ENCODE peak calls at places on chromosome 6, in four cellular contexts. One of them, this sample, is unnamed.

GRCh38 chr6:168381726-168382458 is 59.1 kb upstream of the SMOC2 start:
- DNase-seq in heart left ventricle: no peak
- DNase-seq in GM23248: no peak
- DNase-seq in mucosa of descending colon: no peak
- DNase-seq in this sample: no peak

GRCh38 chr6:21664263-21665081 is 70.9 kb downstream of the SOX4 start:
- DNase-seq in heart left ventricle: peak; percentile 52
- DNase-seq in GM23248: peak; percentile 60
- DNase-seq in mucosa of descending colon: peak; percentile 12
- DNase-seq in this sample: peak; percentile 20

GRCh38 chr6:92810913-92811312 is 608.4 kb downstream of the EPHA7 start:
- DNase-seq in heart left ventricle: no peak
- DNase-seq in GM23248: peak; percentile 34
- DNase-seq in mucosa of descending colon: no peak
- DNase-seq in this sample: peak; percentile 16

GRCh38 chr6:168165373-168165772 is 86.4 kb upstream of the FRMD1 start:
- DNase-seq in heart left ventricle: peak; percentile 44
- DNase-seq in GM23248: peak; percentile 76
- DNase-seq in mucosa of descending colon: no peak
- DNase-seq in this sample: peak; percentile 2

GRCh38 chr6:52531396-52531795 is 45.5 kb downstream of the TRAM2 start:
- DNase-seq in heart left ventricle: no peak
- DNase-seq in GM23248: peak; percentile 14
- DNase-seq in mucosa of descending colon: no peak
- DNase-seq in this sample: no peak

GRCh38 chr6:21995318-21995717 is 301.5 kb downstream of the PRL start:
- DNase-seq in heart left ventricle: no peak
- DNase-seq in GM23248: no peak
- DNase-seq in mucosa of descending colon: no peak
- DNase-seq in this sample: no peak

GRCh38 chr6:151291145-151292055 is 51.6 kb downstream of the AKAP12 start:
- DNase-seq in heart left ventricle: peak; percentile 40
- DNase-seq in GM23248: no peak
- DNase-seq in mucosa of descending colon: peak; percentile 24
- DNase-seq in this sample: no peak

GRCh38 chr6:119598883-119599282 is 249.3 kb upstream of the MAN1A1 start:
- DNase-seq in heart left ventricle: no peak
- DNase-seq in GM23248: no peak
- DNase-seq in mucosa of descending colon: no peak
- DNase-seq in this sample: no peak

GRCh38 chr6:70394518-70395300 is 18.6 kb upstream of the FAM135A start:
- DNase-seq in heart left ventricle: no peak
- DNase-seq in GM23248: no peak
- DNase-seq in mucosa of descending colon: no peak
- DNase-seq in this sample: no peak

GRCh38 chr6:108260126-108260808 is 573 bp downstream of the SNX3 start:
- DNase-seq in heart left ventricle: peak; percentile 45
- DNase-seq in GM23248: peak; percentile 68
- DNase-seq in mucosa of descending colon: peak; percentile 57
- DNase-seq in this sample: peak; percentile 36

GRCh38 chr6:31898200-31899011 is 908 bp upstream of the EHMT2 start:
- DNase-seq in heart left ventricle: no peak
- DNase-seq in GM23248: peak; percentile 71
- DNase-seq in mucosa of descending colon: peak; percentile 67
- DNase-seq in this sample: no peak

GRCh38 chr6:150922137-150922536 is 56.6 kb downstream of the MTHFD1L start:
- DNase-seq in heart left ventricle: no peak
- DNase-seq in GM23248: no peak
- DNase-seq in mucosa of descending colon: no peak
- DNase-seq in this sample: no peak

GRCh38 chr6:35388023-35388422 is 45.7 kb downstream of the PPARD start:
- DNase-seq in heart left ventricle: no peak
- DNase-seq in GM23248: no peak
- DNase-seq in mucosa of descending colon: no peak
- DNase-seq in this sample: no peak

GRCh38 chr6:105993769-105994521 is 92.2 kb upstream of the PRDM1 start:
- DNase-seq in heart left ventricle: peak; percentile 57
- DNase-seq in GM23248: peak; percentile 78
- DNase-seq in mucosa of descending colon: peak; percentile 46
- DNase-seq in this sample: no peak

GRCh38 chr6:159151266-159151855 is 17.8 kb upstream of the FNDC1 start:
- DNase-seq in heart left ventricle: no peak
- DNase-seq in GM23248: peak; percentile 76
- DNase-seq in mucosa of descending colon: peak; percentile 68
- DNase-seq in this sample: no peak

GRCh38 chr6:132919476-132919875 is 105.1 kb downstream of the RPS12 start:
- DNase-seq in heart left ventricle: peak; percentile 63
- DNase-seq in GM23248: peak; percentile 95
- DNase-seq in mucosa of descending colon: peak; percentile 23
- DNase-seq in this sample: peak; percentile 30

GRCh38 chr6:1770435-1770843 is 160.7 kb downstream of the FOXC1 start:
- DNase-seq in heart left ventricle: no peak
- DNase-seq in GM23248: peak; percentile 33
- DNase-seq in mucosa of descending colon: no peak
- DNase-seq in this sample: no peak

GRCh38 chr6:75096986-75097385 is 108.9 kb downstream of the COL12A1 start:
- DNase-seq in heart left ventricle: no peak
- DNase-seq in GM23248: no peak
- DNase-seq in mucosa of descending colon: no peak
- DNase-seq in this sample: no peak

GRCh38 chr6:130412556-130413290 is 46.9 kb downstream of the TMEM200A start:
- DNase-seq in heart left ventricle: no peak
- DNase-seq in GM23248: peak; percentile 69
- DNase-seq in mucosa of descending colon: no peak
- DNase-seq in this sample: no peak

GRCh38 chr6:10412165-10412947 is 2.5 kb downstream of the TFAP2A start:
- DNase-seq in heart left ventricle: no peak
- DNase-seq in GM23248: peak; percentile 86
- DNase-seq in mucosa of descending colon: no peak
- DNase-seq in this sample: peak; percentile 78

GRCh38 chr6:113529191-113529590 is 328.0 kb upstream of the MARCKS start:
- DNase-seq in heart left ventricle: no peak
- DNase-seq in GM23248: peak; percentile 55
- DNase-seq in mucosa of descending colon: no peak
- DNase-seq in this sample: no peak

GRCh38 chr6:164477126-164477525 is 832.3 kb downstream of the C6orf118 start:
- DNase-seq in heart left ventricle: no peak
- DNase-seq in GM23248: peak; percentile 1
- DNase-seq in mucosa of descending colon: no peak
- DNase-seq in this sample: no peak

GRCh38 chr6:133959667-133960368 is 6.8 kb downstream of the TBPL1 start:
- DNase-seq in heart left ventricle: no peak
- DNase-seq in GM23248: no peak
- DNase-seq in mucosa of descending colon: no peak
- DNase-seq in this sample: no peak

GRCh38 chr6:135146160-135146920 is 34.8 kb upstream of the MYB start:
- DNase-seq in heart left ventricle: no peak
- DNase-seq in GM23248: peak; percentile 11
- DNase-seq in mucosa of descending colon: no peak
- DNase-seq in this sample: no peak
- H3K4me1 ChIP-seq in heart left ventricle: no peaks in the 10 kb centered on the region
- H3K4me1 ChIP-seq in GM23248: peaks cover 10% of the 10 kb centered on the region
- H3K4me1 ChIP-seq in mucosa of descending colon: no peaks in the 10 kb centered on the region
- H3K4me1 ChIP-seq in this sample: no peaks in the 10 kb centered on the region

DNA sequence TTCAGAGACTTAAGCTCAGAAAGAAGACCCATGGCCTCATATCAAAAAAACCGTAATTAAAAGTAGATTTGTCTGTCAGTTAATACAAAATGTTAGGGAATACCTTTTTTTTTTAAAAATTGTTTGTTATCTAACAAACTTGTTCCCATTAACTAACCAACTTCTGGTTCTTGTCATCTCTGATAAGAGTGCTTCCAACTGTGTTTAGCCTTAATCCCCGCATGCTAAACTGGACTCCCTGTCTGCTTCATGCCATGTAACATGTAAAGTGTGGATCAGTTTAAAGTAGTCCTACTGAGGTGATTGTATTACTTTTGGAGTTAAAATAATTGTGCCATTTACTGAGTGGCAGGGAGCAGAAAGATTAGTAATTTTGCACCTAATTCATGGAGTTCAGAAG is 6.3 kb downstream of the JARID2 start:
- DNase-seq in heart left ventricle: no peak
- DNase-seq in GM23248: no peak
- DNase-seq in mucosa of descending colon: no peak
- DNase-seq in this sample: no peak
- H3K4me1 ChIP-seq in heart left ventricle: peaks cover 37% of the 10 kb centered on the region
- H3K4me1 ChIP-seq in GM23248: peaks cover 13% of the 10 kb centered on the region
- H3K4me1 ChIP-seq in mucosa of descending colon: peaks cover 35% of the 10 kb centered on the region
- H3K4me1 ChIP-seq in this sample: peaks cover 6% of the 10 kb centered on the region

GRCh38 chr6:56795852-56796532 is 153.3 kb upstream of the DST start:
- DNase-seq in heart left ventricle: no peak
- DNase-seq in GM23248: peak; percentile 76
- DNase-seq in mucosa of descending colon: no peak
- DNase-seq in this sample: no peak

GRCh38 chr6:56803594-56803993 is 151.3 kb upstream of the BEND6 start:
- DNase-seq in heart left ventricle: no peak
- DNase-seq in GM23248: peak; percentile 85
- DNase-seq in mucosa of descending colon: no peak
- DNase-seq in this sample: no peak

GRCh38 chr6:56798163-56798562 is 155.5 kb upstream of the DST start:
- DNase-seq in heart left ventricle: no peak
- DNase-seq in GM23248: peak; percentile 86
- DNase-seq in mucosa of descending colon: no peak
- DNase-seq in this sample: no peak

GRCh38 chr6:56802570-56802969 is 152.3 kb upstream of the BEND6 start:
- DNase-seq in heart left ventricle: no peak
- DNase-seq in GM23248: peak; percentile 46
- DNase-seq in mucosa of descending colon: peak; percentile 23
- DNase-seq in this sample: no peak

DNA sequence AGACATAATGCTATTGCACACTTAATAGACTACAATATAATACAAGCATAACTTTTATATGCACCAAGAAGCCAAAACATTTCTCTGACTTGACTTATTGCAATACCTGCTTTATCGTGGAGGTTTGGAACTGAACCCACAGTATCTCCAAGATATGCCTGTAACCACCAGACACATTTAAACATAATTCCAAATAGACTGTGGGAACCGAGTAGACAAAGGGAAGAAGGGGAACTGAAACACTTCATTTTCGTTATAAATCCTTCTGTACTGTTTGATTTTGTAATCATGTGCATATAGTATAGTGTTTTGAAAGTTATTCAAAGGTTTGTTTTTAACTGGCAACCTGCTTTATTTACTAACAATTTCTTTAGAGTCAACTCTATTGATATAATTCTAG is 154.9 kb upstream of the BEND6 start:
- DNase-seq in heart left ventricle: no peak
- DNase-seq in GM23248: no peak
- DNase-seq in mucosa of descending colon: no peak
- DNase-seq in this sample: no peak
- H3K4me1 ChIP-seq in heart left ventricle: peaks cover 71% of the 10 kb centered on the region
- H3K4me1 ChIP-seq in GM23248: peaks cover 75% of the 10 kb centered on the region
- H3K4me1 ChIP-seq in mucosa of descending colon: no peaks in the 10 kb centered on the region
- H3K4me1 ChIP-seq in this sample: no peaks in the 10 kb centered on the region

DNA sequence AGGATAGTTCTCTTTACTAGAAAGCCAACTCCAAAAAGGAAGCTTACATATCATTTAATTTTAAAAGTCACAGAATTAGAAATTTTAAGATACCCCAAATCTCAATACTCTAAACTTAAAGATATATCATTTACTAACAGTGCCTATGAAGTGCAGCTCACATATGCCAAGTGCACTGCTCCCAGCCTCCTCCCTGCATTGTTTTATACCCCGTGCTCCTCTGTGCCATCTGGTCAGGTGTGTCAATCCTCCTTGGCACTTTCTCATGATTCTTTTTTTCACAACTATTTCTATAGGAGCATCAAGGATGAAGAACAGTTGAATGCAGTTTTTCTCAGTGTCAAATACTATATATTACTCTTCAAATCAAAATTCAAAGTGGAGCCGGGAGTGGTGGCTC is 8.8 kb downstream of the MAP7 start:
- DNase-seq in heart left ventricle: no peak
- DNase-seq in GM23248: no peak
- DNase-seq in mucosa of descending colon: no peak
- DNase-seq in this sample: no peak
- H3K4me1 ChIP-seq in heart left ventricle: no peaks in the 10 kb centered on the region
- H3K4me1 ChIP-seq in GM23248: no peaks in the 10 kb centered on the region
- H3K4me1 ChIP-seq in mucosa of descending colon: no peaks in the 10 kb centered on the region
- H3K4me1 ChIP-seq in this sample: no peaks in the 10 kb centered on the region

GRCh38 chr6:157224178-157224956 is 99.0 kb downstream of the TMEM242 start:
- DNase-seq in heart left ventricle: peak; percentile 52
- DNase-seq in GM23248: no peak
- DNase-seq in mucosa of descending colon: no peak
- DNase-seq in this sample: no peak
- H3K4me1 ChIP-seq in heart left ventricle: peaks cover 25% of the 10 kb centered on the region
- H3K4me1 ChIP-seq in GM23248: peaks cover 25% of the 10 kb centered on the region
- H3K4me1 ChIP-seq in mucosa of descending colon: no peaks in the 10 kb centered on the region
- H3K4me1 ChIP-seq in this sample: peaks cover 10% of the 10 kb centered on the region

GRCh38 chr6:3406362-3406809 is 50.5 kb downstream of the SLC22A23 start:
- DNase-seq in heart left ventricle: no peak
- DNase-seq in GM23248: no peak
- DNase-seq in mucosa of descending colon: no peak
- DNase-seq in this sample: peak; percentile 43
- H3K4me1 ChIP-seq in heart left ventricle: peaks cover 6% of the 10 kb centered on the region
- H3K4me1 ChIP-seq in GM23248: peaks cover 19% of the 10 kb centered on the region
- H3K4me1 ChIP-seq in mucosa of descending colon: peaks cover 42% of the 10 kb centered on the region
- H3K4me1 ChIP-seq in this sample: peaks cover 9% of the 10 kb centered on the region

GRCh38 chr6:139887275-139887674 is 512.8 kb upstream of the CITED2 start:
- DNase-seq in heart left ventricle: no peak
- DNase-seq in GM23248: no peak
- DNase-seq in mucosa of descending colon: no peak
- DNase-seq in this sample: no peak
- H3K4me1 ChIP-seq in heart left ventricle: peaks cover 21% of the 10 kb centered on the region
- H3K4me1 ChIP-seq in GM23248: peaks cover 28% of the 10 kb centered on the region
- H3K4me1 ChIP-seq in mucosa of descending colon: no peaks in the 10 kb centered on the region
- H3K4me1 ChIP-seq in this sample: no peaks in the 10 kb centered on the region

DNA sequence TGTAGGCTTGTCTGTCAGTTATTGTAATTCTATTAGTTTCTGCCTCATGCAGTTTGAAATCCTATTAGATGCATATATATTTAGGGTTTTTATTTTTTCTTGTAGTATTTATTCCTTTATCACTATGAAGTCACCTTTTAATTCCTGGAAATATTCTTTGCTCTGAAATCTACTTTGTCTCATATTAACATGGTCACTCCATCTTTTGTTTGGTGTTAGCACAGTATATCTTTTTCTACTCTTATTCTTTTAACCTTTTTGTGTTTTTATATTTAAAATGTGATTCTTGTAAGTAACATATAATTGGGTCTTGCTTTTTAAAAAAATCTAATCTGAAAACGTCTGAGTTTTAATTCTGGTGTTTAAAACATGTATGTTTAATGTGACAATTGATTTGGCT is 121.6 kb downstream of the GJA10 start:
- DNase-seq in heart left ventricle: no peak
- DNase-seq in GM23248: no peak
- DNase-seq in mucosa of descending colon: no peak
- DNase-seq in this sample: no peak
- H3K4me1 ChIP-seq in heart left ventricle: no peaks in the 10 kb centered on the region
- H3K4me1 ChIP-seq in GM23248: no peaks in the 10 kb centered on the region
- H3K4me1 ChIP-seq in mucosa of descending colon: no peaks in the 10 kb centered on the region
- H3K4me1 ChIP-seq in this sample: no peaks in the 10 kb centered on the region

DNA sequence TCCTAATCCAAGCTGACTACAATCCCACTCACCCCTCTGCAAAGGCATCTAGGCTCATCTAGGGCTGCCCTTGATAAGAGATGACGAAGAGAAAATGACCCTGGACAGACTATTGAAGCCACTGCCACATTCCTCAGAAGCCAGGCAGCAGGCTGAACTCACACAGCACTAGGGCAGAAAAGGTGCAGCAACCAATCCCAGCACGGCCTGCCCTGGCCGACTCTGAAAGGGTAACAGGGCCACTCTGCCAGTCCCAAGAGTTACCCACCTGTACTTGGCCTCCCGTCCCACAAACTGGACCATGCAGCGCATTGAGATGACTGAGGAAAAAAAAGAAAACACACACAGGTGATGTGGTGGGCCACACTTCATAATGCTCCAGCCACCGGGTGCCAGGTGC is 9.1 kb downstream of the MTCH1 start:
- DNase-seq in heart left ventricle: no peak
- DNase-seq in GM23248: no peak
- DNase-seq in mucosa of descending colon: no peak
- DNase-seq in this sample: no peak
- H3K4me1 ChIP-seq in heart left ventricle: peaks cover 89% of the 10 kb centered on the region
- H3K4me1 ChIP-seq in GM23248: peaks cover 15% of the 10 kb centered on the region
- H3K4me1 ChIP-seq in mucosa of descending colon: no peaks in the 10 kb centered on the region
- H3K4me1 ChIP-seq in this sample: peaks cover 4% of the 10 kb centered on the region

This sample was measured in prostate gland.